ENCODE peak calls at places on chromosomes 7 and 10, in six cellular contexts. One of them, this sample, is unnamed.

GRCh38 chr10:116669832-116670644 is 49.3 kb downstream of the PNLIPRP2 start:
- DNase-seq in foreskin keratinocyte: peak
- DNase-seq in stimulated activated CD4-positive, alpha-beta T cell treated with anti-CD3 and anti-CD28 coated beads, Interleukin-2, amount 100 ng/mL, for 48 hours: no peak
- DNase-seq in heart left ventricle: no peak
- DNase-seq in AG10803: no peak
- DNase-seq in activated naive CD4-positive, alpha-beta T cell treated with anti-CD3 and anti-CD28 coated beads for 36 hours: no peak
- DNase-seq in this sample: no peak

GRCh38 chr7:133061357-133061756 is 20.5 kb downstream of the CHCHD3 start:
- DNase-seq in activated naive CD4-positive, alpha-beta T cell treated with anti-CD3 and anti-CD28 coated beads for 36 hours: no peak
- DNase-seq in heart left ventricle: no peak
- DNase-seq in foreskin keratinocyte: no peak
- DNase-seq in stimulated activated CD4-positive, alpha-beta T cell treated with anti-CD3 and anti-CD28 coated beads, Interleukin-2, amount 100 ng/mL, for 48 hours: no peak
- DNase-seq in AG10803: no peak
- DNase-seq in this sample: no peak

GRCh38 chr10:130025326-130025725 is 61.3 kb upstream of the EBF3 start:
- DNase-seq in activated naive CD4-positive, alpha-beta T cell treated with anti-CD3 and anti-CD28 coated beads for 36 hours: no peak
- DNase-seq in foreskin keratinocyte: no peak
- DNase-seq in heart left ventricle: no peak
- DNase-seq in AG10803: no peak
- DNase-seq in stimulated activated CD4-positive, alpha-beta T cell treated with anti-CD3 and anti-CD28 coated beads, Interleukin-2, amount 100 ng/mL, for 48 hours: no peak
- DNase-seq in this sample: no peak

GRCh38 chr10:110613341-110613995 is 30.7 kb upstream of the RBM20 start:
- DNase-seq in heart left ventricle: no peak
- DNase-seq in activated naive CD4-positive, alpha-beta T cell treated with anti-CD3 and anti-CD28 coated beads for 36 hours: peak
- DNase-seq in AG10803: no peak
- DNase-seq in foreskin keratinocyte: no peak
- DNase-seq in stimulated activated CD4-positive, alpha-beta T cell treated with anti-CD3 and anti-CD28 coated beads, Interleukin-2, amount 100 ng/mL, for 48 hours: no peak
- DNase-seq in this sample: no peak

GRCh38 chr10:92690211-92691041 is 671 bp downstream of the HHEX start:
- DNase-seq in foreskin keratinocyte: no peak
- DNase-seq in AG10803: no peak
- DNase-seq in heart left ventricle: peak
- DNase-seq in stimulated activated CD4-positive, alpha-beta T cell treated with anti-CD3 and anti-CD28 coated beads, Interleukin-2, amount 100 ng/mL, for 48 hours: peak
- DNase-seq in activated naive CD4-positive, alpha-beta T cell treated with anti-CD3 and anti-CD28 coated beads for 36 hours: peak
- DNase-seq in this sample: peak

GRCh38 chr10:126945351-126946035 is 40.3 kb downstream of the DOCK1 start:
- DNase-seq in heart left ventricle: no peak
- DNase-seq in foreskin keratinocyte: no peak
- DNase-seq in AG10803: no peak
- DNase-seq in stimulated activated CD4-positive, alpha-beta T cell treated with anti-CD3 and anti-CD28 coated beads, Interleukin-2, amount 100 ng/mL, for 48 hours: no peak
- DNase-seq in activated naive CD4-positive, alpha-beta T cell treated with anti-CD3 and anti-CD28 coated beads for 36 hours: no peak
- DNase-seq in this sample: no peak

GRCh38 chr7:108299251-108300014 is 156.8 kb downstream of the NRCAM start:
- DNase-seq in AG10803: no peak
- DNase-seq in activated naive CD4-positive, alpha-beta T cell treated with anti-CD3 and anti-CD28 coated beads for 36 hours: no peak
- DNase-seq in heart left ventricle: no peak
- DNase-seq in stimulated activated CD4-positive, alpha-beta T cell treated with anti-CD3 and anti-CD28 coated beads, Interleukin-2, amount 100 ng/mL, for 48 hours: no peak
- DNase-seq in foreskin keratinocyte: no peak
- DNase-seq in this sample: no peak

GRCh38 chr7:141053626-141054025 is 20.2 kb upstream of the TMEM178B start:
- DNase-seq in heart left ventricle: no peak
- DNase-seq in AG10803: no peak
- DNase-seq in stimulated activated CD4-positive, alpha-beta T cell treated with anti-CD3 and anti-CD28 coated beads, Interleukin-2, amount 100 ng/mL, for 48 hours: peak
- DNase-seq in activated naive CD4-positive, alpha-beta T cell treated with anti-CD3 and anti-CD28 coated beads for 36 hours: peak
- DNase-seq in foreskin keratinocyte: no peak
- DNase-seq in this sample: no peak

GRCh38 chr10:114246679-114247305 is 7.7 kb downstream of the VWA2 start:
- DNase-seq in AG10803: no peak
- DNase-seq in foreskin keratinocyte: peak
- DNase-seq in stimulated activated CD4-positive, alpha-beta T cell treated with anti-CD3 and anti-CD28 coated beads, Interleukin-2, amount 100 ng/mL, for 48 hours: no peak
- DNase-seq in heart left ventricle: no peak
- DNase-seq in activated naive CD4-positive, alpha-beta T cell treated with anti-CD3 and anti-CD28 coated beads for 36 hours: no peak
- DNase-seq in this sample: no peak